ENCODE peak calls at places on chromosomes 4 and X, in nine cellular contexts. Y is NCI-H187; R is uterus; W is H1; I is NCI-H2081; B is stimulated activated naive B cell treated with anti-CD40 and anti-IgM and Interleukin-4, amounts not matched to agents 10 μg/mL and 1 μg/mL and 100 μg/mL, for 72 hours; D is cardiac muscle cell; L is iris pigment epithelial cell; O is hepatic stellate cell. Q is an unnamed sample.

GRCh38 chrX:134512566-134512965 is 52.6 kb downstream of the HPRT1 start:
- DNase-seq in O (peak), I (no peak), W (no peak), D (no peak), Y (no peak), R (no peak), B (no peak), L (peak), Q (no peak)

GRCh38 chr4:146329042-146329716 is 114.8 kb downstream of the REELD1 start:
- DNase-seq in R (no peak), L (peak), D (no peak), B (no peak), Y (no peak), W (no peak), O (peak), I (no peak), Q (no peak)

GRCh38 chrX:281166-281999 is at the start of gene PLCXD1:
- DNase-seq in Y (no peak), R (no peak), I (no peak), B (no peak), L (peak), D (peak), W (peak), O (peak), Q (peak)

GRCh38 chr4:186939766-186940165 is 216.1 kb upstream of the FAT1 start:
- DNase-seq in B (no peak), Y (no peak), D (no peak), W (no peak), R (no peak), L (no peak), I (no peak), O (no peak), Q (no peak)

GRCh38 chr4:1200425-1201035 is 28.1 kb upstream of the SPON2 start:
- DNase-seq in Y (no peak), O (peak), I (no peak), D (no peak), R (peak), B (no peak), L (peak), W (no peak), Q (no peak)

GRCh38 chr4:76620723-76621463 is 185.9 kb downstream of the SHROOM3 start:
- DNase-seq in O (no peak), R (no peak), I (peak), B (no peak), D (peak), Y (no peak), L (no peak), W (no peak), Q (peak)

GRCh38 chr4:95549246-95550138 is 719 bp upstream of the UNC5C start:
- DNase-seq in Y (no peak), W (peak), R (peak), O (peak), B (peak), D (peak), I (peak), L (peak), Q (peak)

GRCh38 chrX:9708086-9708485 is 57.6 kb downstream of the GPR143 start:
- DNase-seq in L (no peak), R (no peak), D (no peak), W (no peak), O (no peak), B (no peak), I (no peak), Y (no peak), Q (no peak)

GRCh38 chr4:105329081-105329480 is 144.8 kb downstream of the PPA2 start:
- DNase-seq in D (no peak), I (no peak), L (no peak), R (no peak), O (no peak), Y (no peak), B (no peak), W (no peak), Q (no peak)

GRCh38 chr4:112522389-112522788 is 6.4 kb upstream of the NEUROG2 start:
- DNase-seq in L (no peak), W (no peak), B (no peak), Y (no peak), R (no peak), I (no peak), D (no peak), O (no peak), Q (no peak)

GRCh38 chr4:53497446-53498069 is 93.7 kb downstream of the LNX1 start:
- DNase-seq in L (peak), B (no peak), W (no peak), O (no peak), I (no peak), D (no peak), Y (no peak), R (peak), Q (no peak)

GRCh38 chr4:31674313-31674947 is 954.3 kb downstream of the PCDH7 start:
- DNase-seq in R (no peak), L (peak), O (no peak), D (peak), W (no peak), I (no peak), B (no peak), Y (no peak), Q (no peak)

GRCh38 chr4:3438847-3439180 is 3.0 kb upstream of the HGFAC start:
- DNase-seq in Y (no peak), B (no peak), L (no peak), D (no peak), W (no peak), I (no peak), O (no peak), R (no peak), Q (no peak)

GRCh38 chrX:40111868-40112267 is 14.1 kb upstream of the BCOR start:
- DNase-seq in Y (no peak), D (no peak), I (no peak), B (no peak), L (no peak), O (no peak), R (no peak), W (no peak), Q (no peak)

GRCh38 chr4:48687313-48687712 is 92.8 kb downstream of the FRYL start:
- DNase-seq in D (no peak), B (no peak), W (no peak), Y (no peak), O (no peak), L (no peak), R (no peak), I (no peak), Q (no peak)

GRCh38 chr4:47531241-47531953 is 46.3 kb downstream of the ATP10D start:
- DNase-seq in D (no peak), I (no peak), Y (no peak), L (peak), B (peak), W (no peak), O (peak), R (no peak), Q (peak)

GRCh38 chr4:169618286-169618685 is 2.1 kb upstream of the CLCN3 start:
- DNase-seq in D (no peak), W (no peak), R (no peak), I (no peak), L (peak), Y (no peak), O (no peak), B (no peak), Q (no peak)

GRCh38 chr4:83618431-83618830 is 82.5 kb downstream of the GPAT3 start:
- DNase-seq in L (peak), W (no peak), I (no peak), O (peak), D (peak), B (no peak), R (no peak), Y (no peak), Q (no peak)

GRCh38 chr4:77695769-77696168 is 90.1 kb downstream of the CXCL13 start:
- DNase-seq in D (no peak), B (no peak), Y (no peak), O (peak), R (no peak), L (peak), I (no peak), W (no peak), Q (no peak)

GRCh38 chr4:181301735-181302380 is 941.3 kb upstream of the TENM3 start:
- DNase-seq in W (peak), L (peak), I (peak), D (peak), O (no peak), Y (peak), R (no peak), B (no peak), Q (peak)

GRCh38 chrX:53746718-53747117 is 60.2 kb upstream of the HUWE1 start:
- DNase-seq in D (no peak), R (no peak), Y (no peak), W (no peak), L (no peak), B (no peak), I (no peak), O (no peak), Q (no peak)

GRCh38 chrX:129781134-129782014 is 1.6 kb downstream of the SASH3 start:
- DNase-seq in Y (no peak), R (no peak), L (no peak), O (no peak), W (no peak), B (peak), I (no peak), D (no peak), Q (peak)